ENCODE peak calls at places on chromosomes 7 and 10, in nine cellular contexts. Z is NAMALWA, L is GM19239, N is germinal center, A is memory B cell, P is COLO829, G is PC-3, O is kidney tubule cell, S is ELR. E is an unnamed sample.

GRCh38 chr7:131895541-131896173 is 339.2 kb upstream of the PODXL start:
- DNase-seq in O (peak; percentile 99), S (peak; percentile 92), L (no peak), Z (no peak), G (peak; percentile 95), N (no peak), A (no peak), P (peak; percentile 87), E (no peak)

GRCh38 chr10:119308089-119308488 is 100.7 kb downstream of the GRK5 start:
- DNase-seq in A (no peak), L (no peak), S (no peak), Z (no peak), G (no peak), O (no peak), N (no peak), P (no peak), E (no peak)

GRCh38 chr10:58444876-58445275 is 59.7 kb downstream of the TFAM start:
- DNase-seq in P (no peak), O (no peak), N (no peak), L (no peak), S (no peak), G (no peak), Z (no peak), A (no peak), E (no peak)

GRCh38 chr7:25478925-25479324 is 250.6 kb upstream of the NPVF start:
- DNase-seq in A (no peak), L (no peak), O (no peak), P (no peak), Z (no peak), N (no peak), S (no peak), G (no peak), E (no peak)

GRCh38 chr10:621500-621899 is 68.0 kb downstream of the DIP2C start:
- DNase-seq in A (no peak), S (no peak), Z (no peak), N (no peak), L (no peak), G (no peak), P (no peak), O (no peak), E (no peak)

GRCh38 chr7:75565129-75565528 is 73.0 kb downstream of the SPDYE5 start:
- DNase-seq in P (peak; percentile 91), A (no peak), O (peak; percentile 91), Z (no peak), S (peak; percentile 93), N (no peak), G (peak; percentile 96), L (no peak), E (no peak)

GRCh38 chr10:4119107-4119506 is 334.1 kb upstream of the KLF6 start:
- DNase-seq in G (no peak), S (no peak), N (no peak), A (no peak), L (no peak), Z (no peak), O (no peak), P (no peak), E (no peak)

GRCh38 chr10:75403144-75404022 is 1.8 kb upstream of the ZNF503 start:
- DNase-seq in O (peak; percentile 54), Z (no peak), P (no peak), L (no peak), A (no peak), S (peak; percentile 39), N (no peak), G (peak; percentile 65), E (peak; percentile 51)

GRCh38 chr7:17402628-17403278 is 104.3 kb downstream of the AHR start:
- DNase-seq in Z (no peak), N (peak; percentile 8), G (no peak), S (no peak), P (no peak), A (no peak), O (peak; percentile 32), L (no peak), E (peak; percentile 54)

GRCh38 chr7:23246540-23246939 is at the start of gene GPNMB:
- DNase-seq in L (no peak), A (no peak), S (peak; percentile 81), O (peak; percentile 68), N (no peak), G (peak; percentile 25), P (peak; percentile 100), Z (no peak), E (no peak)

GRCh38 chr10:78851652-78852051 is 217.1 kb upstream of the ZMIZ1 start:
- DNase-seq in L (no peak), O (no peak), A (no peak), P (no peak), N (no peak), Z (no peak), S (no peak), G (no peak), E (no peak)

GRCh38 chr7:116524609-116525297 is at the start of gene CAV1:
- DNase-seq in N (peak; percentile 44), S (peak; percentile 96), Z (no peak), G (peak; percentile 93), L (no peak), O (peak; percentile 97), A (peak; percentile 50), P (no peak), E (peak; percentile 61)

GRCh38 chr7:39044489-39044888 is 66.8 kb downstream of the POU6F2 start:
- DNase-seq in G (no peak), N (no peak), Z (no peak), L (no peak), O (no peak), A (no peak), S (no peak), P (no peak), E (no peak)

GRCh38 chr7:17109017-17109416 is 189.4 kb upstream of the AHR start:
- DNase-seq in N (no peak), Z (no peak), A (no peak), O (no peak), G (peak; percentile 56), L (no peak), P (no peak), S (peak; percentile 41), E (no peak)

GRCh38 chr7:84100866-84101265 is 93.7 kb downstream of the SEMA3A start:
- DNase-seq in O (peak; percentile 55), P (no peak), L (no peak), G (peak; percentile 43), S (peak; percentile 65), A (no peak), Z (peak; percentile 18), N (no peak), E (no peak)

GRCh38 chr7:106021211-106022067 is 58.4 kb downstream of the CDHR3 start:
- DNase-seq in N (no peak), O (no peak), G (no peak), Z (no peak), P (no peak), L (no peak), S (no peak), A (no peak), E (no peak)

GRCh38 chr7:81439591-81439990 is 330.3 kb downstream of the HGF start:
- DNase-seq in G (no peak), Z (no peak), S (no peak), O (no peak), N (no peak), L (no peak), A (no peak), P (no peak), E (no peak)

GRCh38 chr7:867406-868188 is 8.8 kb upstream of the GET4 start:
- DNase-seq in L (no peak), S (peak; percentile 74), P (no peak), O (peak; percentile 79), G (no peak), Z (no peak), A (no peak), N (no peak), E (no peak)

E was measured in GM20000.